ENCODE peak calls at places on chromosomes 1 and 21, in four cellular contexts. H is D721Med, U is cardiac muscle cell, Z is AG04450. B is an unnamed sample.

GRCh38 chr1:244187310-244187709 is 136.2 kb downstream of the ZBTB18 start:
- DNase-seq in H (no peak), Z (no peak), U (no peak), B (no peak)

GRCh38 chr21:14989359-14989758 is 75.4 kb downstream of the NRIP1 start:
- DNase-seq in Z (peak), U (no peak), H (no peak), B (no peak)

GRCh38 chr1:188425687-188426086 is 1596.9 kb downstream of the PLA2G4A start:
- DNase-seq in U (no peak), H (no peak), Z (peak), B (no peak)

GRCh38 chr1:15352122-15352957 is 57.3 kb upstream of the EFHD2 start:
- DNase-seq in Z (no peak), H (no peak), U (no peak), B (no peak)

GRCh38 chr1:105608713-105609112 is 1447.8 kb upstream of the PRMT6 start:
- DNase-seq in U (no peak), Z (no peak), H (no peak), B (no peak)

GRCh38 chr1:91804546-91805023 is 81.4 kb downstream of the TGFBR3 start:
- DNase-seq in Z (no peak), H (no peak), U (no peak), B (no peak)

GRCh38 chr1:52571783-52572182 is 18.9 kb upstream of the TUT4 start:
- DNase-seq in H (no peak), Z (no peak), U (no peak), B (no peak)

GRCh38 chr1:233883671-233884070 is 20.8 kb upstream of the SLC35F3 start:
- DNase-seq in U (no peak), Z (no peak), H (no peak), B (no peak)

GRCh38 chr1:244067893-244068292 is 16.8 kb downstream of the ZBTB18 start:
- DNase-seq in U (no peak), H (no peak), Z (no peak), B (no peak)

GRCh38 chr1:22414244-22414751 is 37.4 kb upstream of the ZBTB40 start:
- DNase-seq in Z (no peak), U (no peak), H (no peak), B (no peak)

GRCh38 chr1:212034516-212035122 is 738 bp downstream of the INTS7 start:
- DNase-seq in Z (no peak), H (no peak), U (no peak), B (no peak)

GRCh38 chr21:46153259-46154154 is 1.9 kb downstream of the FTCD start:
- DNase-seq in Z (no peak), U (peak), H (peak), B (peak)

GRCh38 chr1:18198240-18198639 is 90.6 kb downstream of the IGSF21 start:
- DNase-seq in H (no peak), U (no peak), Z (no peak), B (no peak)

GRCh38 chr1:166924829-166925541 is 48.9 kb upstream of the TADA1 start:
- DNase-seq in Z (no peak), H (no peak), U (no peak), B (no peak)

GRCh38 chr1:223017291-223017690 is 125.8 kb downstream of the TLR5 start:
- DNase-seq in H (no peak), U (no peak), Z (no peak), B (no peak)

GRCh38 chr1:11691302-11691914 is at the start of gene DRAXIN:
- DNase-seq in Z (no peak), H (no peak), U (peak), B (no peak)

GRCh38 chr1:201626629-201627275 is 87.8 kb downstream of the NAV1 start:
- DNase-seq in Z (no peak), H (no peak), U (no peak), B (no peak)

GRCh38 chr1:229397762-229398161 is 36.1 kb downstream of the ACTA1 start:
- DNase-seq in U (no peak), H (no peak), Z (no peak), B (no peak)

GRCh38 chr1:207431508-207431907 is 22.6 kb upstream of the CR2 start:
- DNase-seq in H (no peak), U (no peak), Z (no peak), B (no peak)

GRCh38 chr21:44267655-44268142 is 6.0 kb upstream of the DNMT3L start:
- DNase-seq in U (no peak), Z (no peak), H (no peak), B (no peak)
- TF ChIP-seq CTCF in U (no peak), Z (peak), H (no peak), B (peak)

DNA sequence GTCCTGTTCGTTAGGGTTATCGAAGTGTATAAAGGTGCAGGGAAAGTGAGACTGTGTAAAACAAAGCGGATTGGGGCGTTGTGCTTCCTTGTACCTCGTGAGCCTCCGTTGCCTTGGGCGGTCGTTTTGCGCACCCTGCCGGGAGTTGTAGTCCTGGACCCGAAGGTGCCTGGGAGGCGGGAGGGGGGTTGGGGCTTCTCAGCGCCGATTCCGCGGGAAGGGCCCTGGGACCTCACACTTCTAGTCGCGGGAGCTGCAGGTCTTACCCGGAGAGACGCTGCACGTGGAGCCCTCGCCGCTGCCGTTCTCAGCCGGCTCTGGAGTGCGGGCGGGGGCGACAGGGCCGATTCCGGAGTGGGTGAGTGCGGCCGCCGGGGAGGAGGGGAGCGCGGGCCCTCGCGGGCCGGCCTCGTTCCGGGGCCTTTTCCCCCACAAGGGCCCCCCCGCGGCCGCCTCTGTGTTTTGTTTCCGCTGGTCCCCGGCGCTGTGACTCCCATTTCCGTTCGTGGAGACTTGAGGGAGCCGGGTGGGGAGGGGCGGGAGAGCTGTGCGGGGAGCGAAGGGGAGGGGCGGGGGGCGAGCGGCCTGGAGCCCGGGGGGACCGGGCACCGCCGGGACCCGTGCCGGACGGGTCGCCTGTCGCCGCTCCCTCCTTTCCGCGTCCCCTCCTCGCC is 586 bp downstream of the GABPA start:
- DNase-seq in U (peak), H (peak), Z (peak), B (peak)
- TF ChIP-seq CTCF in U (peak), H (no peak), Z (peak), B (no peak)

DNA sequence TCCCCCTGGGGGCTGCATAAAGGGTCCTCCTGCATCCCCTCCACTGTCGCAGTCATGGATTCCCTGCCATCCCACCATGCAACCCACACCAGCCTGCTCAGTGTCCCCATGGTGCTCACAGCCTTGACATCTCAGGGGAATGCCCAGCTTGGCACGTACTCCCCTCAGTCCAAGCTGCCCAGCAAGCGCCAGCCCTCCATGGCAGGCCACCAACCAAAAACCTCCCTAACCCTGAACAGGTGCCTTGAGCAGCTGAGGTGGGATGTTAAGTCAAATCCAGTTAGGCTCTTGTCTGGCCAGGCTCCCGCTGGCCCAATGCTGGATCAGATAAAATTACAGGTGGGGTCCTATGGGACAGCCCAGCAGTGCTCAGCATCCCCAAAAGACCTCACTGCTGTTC is 341 bp downstream of the VTCN1 start:
- DNase-seq in H (no peak), U (no peak), Z (no peak), B (no peak)
- TF ChIP-seq CTCF in H (no peak), U (no peak), Z (no peak), B (no peak)

GRCh38 chr1:16986596-16987361 is 6.4 kb upstream of the MFAP2 start:
- DNase-seq in U (peak), H (peak), Z (no peak), B (no peak)
- TF ChIP-seq CTCF in U (peak), H (peak), Z (peak), B (no peak)

B was measured in GM13976.